ENCODE peak calls at places on chromosomes 12 and 14, in five cellular contexts. O is ovary; N is CD4-positive, alpha-beta T cell; J is AG04450; C is astrocyte of the spinal cord. L is an unnamed sample.

GRCh38 chr14:24900281-24900868 is 149.6 kb downstream of the STXBP6 start:
- DNase-seq in O (no peak), N (no peak), J (no peak), C (peak), L (no peak)

GRCh38 chr12:59429766-59430165 is 166.1 kb upstream of the SLC16A7 start:
- DNase-seq in O (no peak), N (no peak), J (peak), C (peak), L (no peak)

GRCh38 chr12:55142896-55143870 is 17.0 kb downstream of the OR9K2 start:
- DNase-seq in O (no peak), N (peak), J (no peak), C (peak), L (no peak)

GRCh38 chr12:114681149-114681849 is 2.7 kb downstream of the TBX3 start:
- DNase-seq in O (no peak), N (no peak), J (no peak), C (peak), L (no peak)

GRCh38 chr12:130831246-130831645 is 7.8 kb downstream of the STX2 start:
- DNase-seq in O (no peak), N (no peak), J (no peak), C (no peak), L (no peak)

GRCh38 chr12:79690606-79691298 is at the start of gene PAWR:
- DNase-seq in O (peak), N (no peak), J (no peak), C (peak), L (no peak)

GRCh38 chr14:103019236-103019635 is 38.1 kb downstream of the CDC42BPB start:
- DNase-seq in O (no peak), N (no peak), J (no peak), C (no peak), L (no peak)

GRCh38 chr14:61759878-61760277 is 2.3 kb upstream of the SNAPC1 start:
- DNase-seq in O (no peak), N (no peak), J (no peak), C (no peak), L (no peak)

GRCh38 chr12:43312991-43313505 is 239.0 kb downstream of the ADAMTS20 start:
- DNase-seq in O (no peak), N (no peak), J (no peak), C (no peak), L (no peak)

GRCh38 chr12:89750821-89751227 is 42.2 kb upstream of the ATP2B1 start:
- DNase-seq in O (no peak), N (no peak), J (no peak), C (no peak), L (no peak)

GRCh38 chr12:80769553-80770140 is 52.9 kb downstream of the MYF5 start:
- DNase-seq in O (no peak), N (no peak), J (no peak), C (no peak), L (no peak)

GRCh38 chr14:63045234-63045611 is at the start of gene KCNH5:
- DNase-seq in O (no peak), N (no peak), J (no peak), C (peak), L (peak)

GRCh38 chr12:96534339-96534738 is 45.0 kb downstream of the CFAP54 start:
- DNase-seq in O (no peak), N (no peak), J (no peak), C (no peak), L (no peak)

GRCh38 chr12:24997970-24998582 is 49.2 kb upstream of the BCAT1 start:
- DNase-seq in O (no peak), N (no peak), J (peak), C (peak), L (no peak)

GRCh38 chr14:73723411-73723798 is 9.2 kb upstream of the PNMA1 start:
- DNase-seq in O (no peak), N (no peak), J (no peak), C (peak), L (no peak)

GRCh38 chr14:95496111-95496681 is 20.3 kb downstream of the SYNE3 start:
- DNase-seq in O (no peak), N (no peak), J (no peak), C (no peak), L (no peak)

GRCh38 chr12:111443086-111443485 is 37.4 kb downstream of the SH2B3 start:
- DNase-seq in O (no peak), N (no peak), J (no peak), C (no peak), L (no peak)

GRCh38 chr12:113057565-113058485 is 1.3 kb downstream of the DTX1 start:
- DNase-seq in O (no peak), N (no peak), J (no peak), C (no peak), L (no peak)

GRCh38 chr12:117936722-117937484 is 31.9 kb downstream of the KSR2 start:
- DNase-seq in O (no peak), N (no peak), J (no peak), C (no peak), L (no peak)

GRCh38 chr12:125033296-125033695 is 31.9 kb upstream of the AACS start:
- DNase-seq in O (no peak), N (no peak), J (no peak), C (no peak), L (no peak)

GRCh38 chr12:3998968-3999792 is 126.0 kb upstream of the PARP11 start:
- DNase-seq in O (no peak), N (peak), J (no peak), C (no peak), L (no peak)

GRCh38 chr12:71439613-71440392 is at the start of gene LGR5:
- DNase-seq in O (peak), N (no peak), J (no peak), C (peak), L (no peak)

GRCh38 chr14:96584199-96584906 is 82.2 kb downstream of the PAPOLA start:
- DNase-seq in O (no peak), N (no peak), J (no peak), C (no peak), L (peak)

GRCh38 chr14:68785817-68786490 is 6.9 kb downstream of the ZFP36L1 start:
- DNase-seq in O (no peak), N (no peak), J (no peak), C (peak), L (no peak)

DNA sequence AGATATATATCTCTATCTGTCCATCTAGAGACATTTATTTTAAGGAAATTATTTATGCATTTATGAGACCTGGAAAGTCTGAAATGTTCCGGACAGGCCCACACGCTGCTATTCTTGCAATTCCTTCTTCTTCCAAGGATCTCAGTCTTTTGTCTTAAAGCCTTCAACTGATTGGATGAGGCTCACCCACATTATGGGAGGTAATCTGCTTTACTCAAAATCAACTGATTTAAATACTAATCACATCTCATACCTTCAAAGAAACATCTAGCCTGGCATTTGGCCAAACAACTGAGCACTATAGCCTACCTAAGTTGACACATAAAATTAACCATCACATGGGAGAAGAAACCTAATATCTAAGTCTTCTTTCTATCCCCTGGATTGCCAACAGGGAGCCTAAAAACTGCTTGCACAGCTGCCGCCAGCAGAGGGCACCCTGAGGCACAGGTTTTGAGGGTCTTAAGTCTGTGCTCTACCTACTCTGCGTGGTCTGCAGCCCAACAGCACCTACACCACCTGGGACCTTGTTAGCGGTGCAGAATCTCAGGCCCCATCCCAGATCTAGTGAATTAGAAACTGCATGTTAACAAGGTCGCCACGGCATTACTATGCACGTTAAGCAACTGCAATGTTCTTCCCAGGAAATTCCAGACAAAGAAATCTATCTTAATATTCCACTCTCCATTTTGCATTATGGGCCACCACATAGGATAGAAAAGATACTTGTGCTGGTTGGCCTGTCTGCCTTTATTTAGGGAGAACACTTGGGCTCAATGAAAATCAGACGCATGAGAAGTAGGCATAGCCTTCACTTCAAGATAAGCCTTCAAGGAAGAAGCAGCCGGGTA is 249.7 kb downstream of the FOXG1 start:
- DNase-seq in O (peak), N (no peak), J (no peak), C (peak), L (no peak)
- TF ChIP-seq CTCF in O (no peak), N (no peak), J (peak), C (peak), L (peak)

GRCh38 chr14:64960762-64961276 is 11.3 kb downstream of the RAB15 start:
- DNase-seq in O (no peak), N (no peak), J (no peak), C (no peak), L (no peak)
- TF ChIP-seq CTCF in O (no peak), N (no peak), J (no peak), C (peak), L (peak)

GRCh38 chr12:19757317-19757877 is 318.1 kb downstream of the AEBP2 start:
- DNase-seq in O (no peak), N (no peak), J (no peak), C (peak), L (no peak)
- TF ChIP-seq CTCF in O (no peak), N (no peak), J (peak), C (peak), L (peak)

GRCh38 chr14:29089849-29090248 is 323.3 kb downstream of the FOXG1 start:
- DNase-seq in O (no peak), N (no peak), J (no peak), C (no peak), L (no peak)

DNA sequence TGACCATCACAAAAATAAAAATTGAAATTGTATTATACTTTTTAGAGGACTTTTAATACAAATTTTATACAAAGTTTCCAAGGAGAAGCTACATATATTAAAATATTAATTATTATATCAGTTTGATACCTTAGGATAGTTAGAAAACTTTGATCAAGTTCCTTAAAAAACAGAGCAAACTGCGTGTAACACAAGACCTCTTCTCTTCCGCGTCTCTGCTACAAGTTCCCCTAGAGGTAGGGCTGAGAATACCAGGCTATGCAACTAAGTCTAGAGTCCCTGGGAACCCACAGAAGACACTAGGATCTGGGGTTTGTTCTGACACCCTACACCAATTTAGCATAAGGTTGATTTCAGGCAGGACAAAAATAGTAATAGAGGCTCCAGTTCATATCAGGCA is 319.0 kb downstream of the FOXG1 start:
- DNase-seq in O (no peak), N (no peak), J (no peak), C (no peak), L (no peak)
- TF ChIP-seq CTCF in O (no peak), N (no peak), J (peak), C (peak), L (no peak)

DNA sequence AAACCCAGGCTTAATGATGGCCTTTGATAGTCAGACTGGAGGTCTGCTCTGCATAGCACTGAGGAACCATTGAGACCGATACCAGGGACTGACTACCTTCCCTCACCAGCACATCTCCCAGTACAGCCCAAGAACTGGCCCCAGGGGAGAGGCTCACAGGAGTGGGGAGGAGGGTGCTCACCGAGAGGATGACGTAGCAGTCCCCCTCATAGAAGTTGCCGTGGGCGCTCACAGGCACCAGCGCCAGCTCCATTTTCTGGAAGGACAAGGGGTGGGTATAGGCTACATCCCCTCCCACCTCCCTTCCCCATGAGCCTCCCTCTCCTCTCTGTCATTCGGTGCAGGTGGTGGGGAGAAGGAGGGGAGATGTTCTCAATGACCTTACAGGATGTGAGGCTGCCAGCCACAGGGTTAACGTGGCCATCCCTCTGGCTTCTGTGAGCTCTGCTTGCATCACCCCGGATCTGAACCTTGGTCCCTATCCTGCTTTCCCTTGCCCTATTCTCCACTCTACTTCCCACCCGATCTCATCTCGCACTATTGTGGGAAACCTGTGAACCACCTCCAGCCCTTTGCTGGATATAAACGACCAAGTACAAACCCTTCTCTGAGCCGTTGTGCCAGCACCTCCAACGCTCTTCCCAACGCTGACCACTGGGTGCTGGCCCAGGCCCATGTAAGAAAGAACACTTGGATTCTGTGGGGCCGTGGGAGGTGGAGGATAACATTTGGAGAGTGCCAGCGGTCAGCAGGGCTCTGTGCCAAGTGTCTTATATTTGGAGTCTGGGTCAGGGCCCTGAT is 4.4 kb downstream of the AVIL start:
- DNase-seq in O (no peak), N (no peak), J (no peak), C (peak), L (no peak)
- TF ChIP-seq CTCF in O (no peak), N (no peak), J (peak), C (no peak), L (no peak)

GRCh38 chr14:99063620-99064225 is 208.3 kb downstream of the BCL11B start:
- DNase-seq in O (no peak), N (no peak), J (no peak), C (no peak), L (no peak)

GRCh38 chr14:99067141-99067920 is 204.7 kb downstream of the BCL11B start:
- DNase-seq in O (no peak), N (no peak), J (no peak), C (no peak), L (no peak)

GRCh38 chr14:99064262-99064954 is 207.6 kb downstream of the BCL11B start:
- DNase-seq in O (no peak), N (no peak), J (no peak), C (no peak), L (no peak)

GRCh38 chr14:99066378-99066777 is 205.6 kb downstream of the BCL11B start:
- DNase-seq in O (no peak), N (no peak), J (no peak), C (no peak), L (no peak)

GRCh38 chr14:99065551-99065950 is 206.4 kb downstream of the BCL11B start:
- DNase-seq in O (no peak), N (no peak), J (no peak), C (no peak), L (no peak)
- TF ChIP-seq CTCF in O (no peak), N (no peak), J (no peak), C (no peak), L (no peak)